ENCODE peak calls at places on chromosomes 6 and 20, in ten cellular contexts. D, R, K, X, S, B, J, N, L and O are unnamed samples.
A peak's percentile ranks its signal among the peaks of the same experiment; 100 is the strongest.

GRCh38 chr20:33791959-33792597 is 19.1 kb upstream of the CHMP4B start:
- DNase-seq in D (peak; percentile 46), R (no peak), K (peak; percentile 59), X (peak; percentile 75), S (peak; percentile 59), B (peak; percentile 28), J (no peak), N (peak; percentile 9), L (peak; percentile 34), O (no peak)

GRCh38 chr6:13217206-13217905 is 111.0 kb downstream of the TBC1D7 start:
- DNase-seq in D (peak; percentile 77), R (no peak), K (peak; percentile 70), X (no peak), S (peak; percentile 46), B (no peak), J (no peak), N (no peak), L (no peak), O (no peak)

GRCh38 chr6:105509506-105510331 is 106.8 kb upstream of the PREP start:
- DNase-seq in D (peak; percentile 37), R (peak; percentile 12), K (peak; percentile 9), X (peak; percentile 19), S (no peak), B (no peak), J (no peak), N (no peak), L (no peak), O (no peak)

GRCh38 chr6:36904096-36904495 is 18.3 kb downstream of the C6orf89 start:
- DNase-seq in D (no peak), R (no peak), K (no peak), X (no peak), S (no peak), B (no peak), J (no peak), N (no peak), L (no peak), O (no peak)

GRCh38 chr6:13425971-13426931 is 61.1 kb downstream of the GFOD1 start:
- DNase-seq in D (peak; percentile 37), R (peak; percentile 51), K (peak; percentile 71), X (no peak), S (peak; percentile 72), B (no peak), J (no peak), N (no peak), L (no peak), O (no peak)

GRCh38 chr20:26163890-26164289 is 467.2 kb upstream of the ZNF337 start:
- DNase-seq in D (peak; percentile 93), R (no peak), K (peak; percentile 85), X (no peak), S (peak; percentile 82), B (no peak), J (no peak), N (no peak), L (no peak), O (no peak)

GRCh38 chr6:43970913-43971775 is 156.1 kb downstream of the MRPL14 start:
- DNase-seq in D (no peak), R (no peak), K (no peak), X (no peak), S (no peak), B (no peak), J (no peak), N (no peak), L (no peak), O (no peak)

GRCh38 chr20:63122626-63123025 is 93.3 kb downstream of the YTHDF1 start:
- DNase-seq in D (no peak), R (no peak), K (no peak), X (no peak), S (no peak), B (no peak), J (no peak), N (no peak), L (no peak), O (no peak)

GRCh38 chr6:168540713-168541291 is 99.8 kb downstream of the SMOC2 start:
- DNase-seq in D (no peak), R (no peak), K (no peak), X (no peak), S (no peak), B (no peak), J (no peak), N (no peak), L (no peak), O (no peak)

GRCh38 chr20:21102691-21103311 is 3.4 kb downstream of the LINC00237 start:
- DNase-seq in D (peak; percentile 15), R (peak; percentile 45), K (peak; percentile 31), X (no peak), S (peak; percentile 7), B (peak; percentile 6), J (no peak), N (no peak), L (no peak), O (peak; percentile 40)

GRCh38 chr6:64230530-64230929 is 594.9 kb downstream of the PHF3 start:
- DNase-seq in D (no peak), R (no peak), K (no peak), X (no peak), S (no peak), B (no peak), J (no peak), N (no peak), L (no peak), O (no peak)

GRCh38 chr6:90578894-90579549 is 7.8 kb downstream of the MAP3K7 start:
- DNase-seq in D (no peak), R (no peak), K (no peak), X (no peak), S (no peak), B (no peak), J (no peak), N (no peak), L (no peak), O (no peak)

GRCh38 chr6:71531006-71531405 is 242.4 kb downstream of the OGFRL1 start:
- DNase-seq in D (peak; percentile 48), R (no peak), K (no peak), X (no peak), S (no peak), B (no peak), J (no peak), N (no peak), L (no peak), O (no peak)

GRCh38 chr20:47257256-47257655 is 99.2 kb downstream of the ZMYND8 start:
- DNase-seq in D (no peak), R (no peak), K (no peak), X (no peak), S (no peak), B (no peak), J (no peak), N (no peak), L (no peak), O (no peak)

GRCh38 chr6:14142816-14143215 is 25.2 kb downstream of the CD83 start:
- DNase-seq in D (no peak), R (no peak), K (no peak), X (no peak), S (no peak), B (no peak), J (no peak), N (no peak), L (no peak), O (no peak)

GRCh38 chr20:48209102-48209501 is 423.8 kb upstream of the SULF2 start:
- DNase-seq in D (no peak), R (no peak), K (no peak), X (no peak), S (no peak), B (no peak), J (no peak), N (no peak), L (no peak), O (no peak)

GRCh38 chr6:158908596-158908995 is 89.4 kb upstream of the EZR start:
- DNase-seq in D (no peak), R (no peak), K (no peak), X (no peak), S (no peak), B (no peak), J (no peak), N (no peak), L (no peak), O (no peak)

GRCh38 chr6:123810214-123810613 is 6.5 kb downstream of the NKAIN2 start:
- DNase-seq in D (no peak), R (no peak), K (no peak), X (no peak), S (no peak), B (no peak), J (no peak), N (peak; percentile 33), L (no peak), O (no peak)

GRCh38 chr20:31710423-31711250 is 12.0 kb downstream of the BCL2L1 start:
- DNase-seq in D (no peak), R (no peak), K (no peak), X (no peak), S (no peak), B (no peak), J (peak; percentile 27), N (no peak), L (no peak), O (no peak)

GRCh38 chr6:41040101-41040910 is 1.3 kb upstream of the UNC5CL start:
- DNase-seq in D (peak; percentile 41), R (no peak), K (no peak), X (no peak), S (peak; percentile 14), B (no peak), J (no peak), N (no peak), L (no peak), O (no peak)

GRCh38 chr6:148452921-148453320 is 110.3 kb downstream of the SASH1 start:
- DNase-seq in D (no peak), R (no peak), K (no peak), X (no peak), S (no peak), B (no peak), J (no peak), N (no peak), L (no peak), O (no peak)

GRCh38 chr6:20340056-20340455 is 61.6 kb upstream of the E2F3 start:
- DNase-seq in D (no peak), R (no peak), K (no peak), X (no peak), S (no peak), B (no peak), J (no peak), N (no peak), L (no peak), O (no peak)

GRCh38 chr6:727796-728195 is 34.9 kb upstream of the EXOC2 start:
- DNase-seq in D (no peak), R (no peak), K (no peak), X (no peak), S (no peak), B (no peak), J (no peak), N (no peak), L (no peak), O (no peak)

GRCh38 chr6:37303091-37303620 is 45.2 kb upstream of the TMEM217 start:
- DNase-seq in D (no peak), R (no peak), K (no peak), X (no peak), S (no peak), B (no peak), J (no peak), N (no peak), L (no peak), O (no peak)

GRCh38 chr6:491233-491632 is 99.7 kb downstream of the IRF4 start:
- DNase-seq in D (no peak), R (no peak), K (no peak), X (no peak), S (no peak), B (peak; percentile 37), J (no peak), N (no peak), L (peak; percentile 45), O (no peak)

GRCh38 chr6:166422201-166422940 is 39.6 kb upstream of the MPC1 start:
- DNase-seq in D (no peak), R (no peak), K (no peak), X (no peak), S (no peak), B (no peak), J (no peak), N (no peak), L (no peak), O (no peak)

GRCh38 chr6:4727671-4728435 is 48.4 kb upstream of the CDYL start:
- DNase-seq in D (peak; percentile 35), R (no peak), K (peak; percentile 10), X (peak; percentile 15), S (no peak), B (no peak), J (no peak), N (peak; percentile 2), L (no peak), O (no peak)

GRCh38 chr6:89597988-89598387 is 40.6 kb downstream of the LYRM2 start:
- DNase-seq in D (peak; percentile 37), R (no peak), K (peak; percentile 62), X (peak; percentile 28), S (peak; percentile 46), B (no peak), J (no peak), N (peak; percentile 6), L (no peak), O (no peak)